ENCODE peak calls at places on chromosomes 5 and 9, in seven cellular contexts. P is DND-41; A is stomach; U is mesendoderm; W is esophagus squamous epithelium; I is uterus; F is CD8-positive, alpha-beta T cell. E is an unnamed sample.

GRCh38 chr5:124371121-124371706 is 375.2 kb downstream of the ZNF608 start:
- DNase-seq in W (no peak), F (no peak), I (peak), U (no peak), P (no peak), A (peak), E (no peak)

GRCh38 chr5:110623875-110624274 is 102.6 kb downstream of the TMEM232 start:
- DNase-seq in P (no peak), U (peak), I (no peak), A (no peak), F (no peak), W (no peak), E (no peak)

GRCh38 chr9:71349218-71349617 is 227.8 kb upstream of the TRPM3 start:
- DNase-seq in F (no peak), I (no peak), W (no peak), U (no peak), P (no peak), A (no peak), E (no peak)

GRCh38 chr5:95448836-95449235 is 57.7 kb downstream of the FAM81B start:
- DNase-seq in P (no peak), W (no peak), U (no peak), A (no peak), F (no peak), I (no peak), E (no peak)

GRCh38 chr9:83544002-83544698 is 5.9 kb upstream of the FRMD3 start:
- DNase-seq in P (peak), F (no peak), I (no peak), A (peak), U (peak), W (no peak), E (no peak)

GRCh38 chr9:84170521-84171141 is 169.9 kb downstream of the SLC28A3 start:
- DNase-seq in W (no peak), I (peak), P (no peak), A (peak), U (peak), F (no peak), E (no peak)

GRCh38 chr9:107049046-107049824 is 186.3 kb downstream of the ZNF462 start:
- DNase-seq in F (no peak), A (no peak), I (no peak), U (peak), W (no peak), P (no peak), E (no peak)

GRCh38 chr9:90773593-90773992 is 28.0 kb upstream of the SYK start:
- DNase-seq in P (peak), F (no peak), U (peak), I (no peak), W (no peak), A (no peak), E (no peak)

GRCh38 chr9:117704597-117704996 is 394 bp downstream of the TLR4 start:
- DNase-seq in F (no peak), U (no peak), P (no peak), W (no peak), A (no peak), I (no peak), E (no peak)

GRCh38 chr9:19379697-19380046 is 364 bp downstream of the RPS6 start:
- DNase-seq in U (no peak), A (no peak), W (no peak), P (no peak), F (peak), I (no peak), E (no peak)

GRCh38 chr5:78747703-78748359 is 99.3 kb upstream of the LHFPL2 start:
- DNase-seq in F (no peak), U (peak), A (no peak), I (no peak), W (no peak), P (no peak), E (no peak)

GRCh38 chr5:82808960-82809359 is 268.2 kb downstream of the TMEM167A start:
- DNase-seq in F (no peak), A (no peak), P (no peak), I (no peak), U (no peak), W (no peak), E (no peak)

GRCh38 chr9:138097501-138097991 is 220.0 kb downstream of the CACNA1B start:
- DNase-seq in P (no peak), I (peak), U (no peak), F (peak), W (no peak), A (peak), E (no peak)

GRCh38 chr5:93886098-93886806 is 144.9 kb upstream of the POU5F2 start:
- DNase-seq in P (no peak), I (no peak), U (no peak), F (no peak), W (no peak), A (no peak), E (no peak)

GRCh38 chr5:105670586-105670985 is 2000.2 kb downstream of the EFNA5 start:
- DNase-seq in U (no peak), A (no peak), P (no peak), F (no peak), I (no peak), W (no peak), E (no peak)

GRCh38 chr5:56328753-56329560 is 95.8 kb upstream of the ANKRD55 start:
- DNase-seq in A (no peak), W (no peak), U (peak), P (no peak), F (peak), I (no peak), E (peak)

GRCh38 chr9:99572529-99572928 is 249.2 kb upstream of the NR4A3 start:
- DNase-seq in F (no peak), P (no peak), I (no peak), A (no peak), U (no peak), W (no peak), E (no peak)

GRCh38 chr5:99398946-99399345 is 470.1 kb upstream of the CHD1 start:
- DNase-seq in F (no peak), U (no peak), P (no peak), W (no peak), I (no peak), A (no peak), E (no peak)

GRCh38 chr5:77082280-77082679 is 4.8 kb downstream of the ZBED3 start:
- DNase-seq in F (no peak), U (no peak), I (no peak), W (no peak), P (no peak), A (no peak), E (no peak)

GRCh38 chr5:14449052-14449661 is 132.4 kb upstream of the OTULINL start:
- DNase-seq in A (no peak), W (no peak), P (no peak), I (peak), F (no peak), U (peak), E (no peak)

GRCh38 chr5:74017786-74018211 is 391.8 kb downstream of the ARHGEF28 start:
- DNase-seq in W (no peak), F (no peak), U (peak), P (no peak), I (no peak), A (no peak), E (no peak)

GRCh38 chr5:87645241-87645640 is 232.5 kb upstream of the CCNH start:
- DNase-seq in P (no peak), U (no peak), A (no peak), F (no peak), W (no peak), I (no peak), E (no peak)

GRCh38 chr5:144203750-144204596 is 33.3 kb downstream of the KCTD16 start:
- DNase-seq in W (no peak), A (peak), I (peak), P (peak), U (peak), F (peak), E (peak)

GRCh38 chr5:4205408-4205807 is 609.8 kb downstream of the IRX1 start:
- DNase-seq in I (no peak), P (no peak), F (no peak), A (no peak), U (no peak), W (no peak), E (no peak)

GRCh38 chr5:43216941-43217340 is 24.9 kb downstream of the NIM1K start:
- DNase-seq in A (no peak), I (no peak), F (no peak), W (no peak), U (no peak), P (no peak), E (no peak)
- H3K4me3 ChIP-seq in A (no peak), I (no peak), F (no peak), W (no peak), U (no peak), P (no peak), E (no peak)

GRCh38 chr5:141234109-141234508 is 11.0 kb downstream of the PCDHB14 start:
- DNase-seq in P (no peak), A (no peak), U (peak), W (no peak), I (no peak), F (no peak), E (no peak)
- H3K4me3 ChIP-seq in P (no peak), A (peak), U (no peak), W (peak), I (peak), F (no peak), E (no peak)

DNA sequence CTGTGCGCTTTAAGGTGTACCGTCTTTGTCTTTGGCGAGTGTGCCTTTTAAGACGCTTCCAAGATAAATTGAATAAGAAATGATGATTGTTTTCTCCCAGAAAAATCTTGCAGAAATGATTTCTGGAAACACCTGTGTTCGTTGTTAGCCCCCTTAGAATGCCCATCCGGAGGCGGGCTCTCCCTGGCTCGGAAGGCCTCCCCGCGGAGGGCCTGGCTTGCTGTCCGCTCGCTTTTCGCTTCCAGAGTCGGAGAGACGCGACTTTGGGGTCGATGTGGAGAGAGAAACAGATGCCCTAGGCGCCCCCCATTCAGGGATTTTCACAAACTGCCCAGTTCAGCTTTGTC is 23.9 kb downstream of the LECT2 start:
- DNase-seq in U (no peak), W (no peak), P (no peak), A (no peak), F (no peak), I (no peak), E (no peak)
- H3K4me3 ChIP-seq in U (no peak), W (no peak), P (no peak), A (no peak), F (no peak), I (no peak), E (no peak)

GRCh38 chr9:136664799-136665082 is 2.0 kb downstream of the EGFL7 start:
- DNase-seq in W (no peak), P (no peak), A (no peak), I (no peak), F (no peak), U (no peak), E (no peak)

GRCh38 chr9:136662326-136662655 is 425 bp upstream of the EGFL7 start:
- DNase-seq in W (no peak), F (no peak), P (no peak), A (no peak), U (no peak), I (no peak), E (no peak)

GRCh38 chr9:136662656-136663310 is at the start of gene EGFL7:
- DNase-seq in I (no peak), W (no peak), P (no peak), U (no peak), A (no peak), F (no peak), E (no peak)

GRCh38 chr9:136664000-136664798 is 1.5 kb downstream of the EGFL7 start:
- DNase-seq in P (no peak), I (no peak), W (no peak), A (no peak), U (no peak), F (no peak), E (no peak)

DNA sequence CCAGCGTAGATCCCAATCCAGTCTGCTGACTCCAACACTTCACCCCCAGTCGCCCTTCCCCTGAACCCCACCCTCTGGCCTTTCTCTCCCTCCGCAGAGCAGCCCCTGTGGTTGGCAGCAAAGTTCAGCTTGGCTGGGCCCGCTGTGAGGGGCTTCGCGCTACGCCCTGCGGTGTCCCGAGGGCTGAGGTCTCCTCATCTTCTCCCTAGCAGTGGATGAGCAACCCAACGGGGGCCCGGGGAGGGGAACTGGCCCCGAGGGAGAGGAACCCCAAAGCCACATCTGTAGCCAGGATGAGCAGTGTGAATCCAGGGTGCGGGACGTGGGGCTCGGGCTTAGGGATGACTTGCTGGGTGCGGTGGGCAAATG is 579 bp downstream of the EGFL7 start:
- DNase-seq in U (no peak), A (no peak), P (no peak), F (no peak), I (no peak), W (no peak), E (no peak)
- H3K4me3 ChIP-seq in U (no peak), A (peak), P (no peak), F (no peak), I (peak), W (peak), E (no peak)

GRCh38 chr5:132737982-132738770 is 830 bp upstream of the KIF3A start:
- DNase-seq in U (no peak), P (no peak), I (no peak), A (no peak), F (no peak), W (no peak), E (no peak)
- H3K4me3 ChIP-seq in U (no peak), P (no peak), I (peak), A (peak), F (no peak), W (no peak), E (no peak)